ENCODE peak calls at places on chromosomes 5 and 9, in ten cellular contexts. One of them, this sample, is unnamed.

GRCh38 chr9:123927625-123928308 is 2.2 kb downstream of the DENND1A start:
- DNase-seq in left ventricle myocardium inferior: no peak
- DNase-seq in CD4-positive, CD25-positive, alpha-beta regulatory T cell: no peak
- DNase-seq in cardiac muscle cell: no peak
- DNase-seq in heart right ventricle: no peak
- DNase-seq in right atrium auricular region: no peak
- DNase-seq in heart left ventricle: no peak
- DNase-seq in kidney: no peak
- DNase-seq in adrenal gland: no peak
- DNase-seq in tibial nerve: no peak
- DNase-seq in this sample: no peak

GRCh38 chr5:84830265-84830664 is 445.6 kb upstream of the EDIL3 start:
- DNase-seq in heart left ventricle: peak
- DNase-seq in CD4-positive, CD25-positive, alpha-beta regulatory T cell: no peak
- DNase-seq in tibial nerve: no peak
- DNase-seq in heart right ventricle: no peak
- DNase-seq in left ventricle myocardium inferior: no peak
- DNase-seq in adrenal gland: no peak
- DNase-seq in right atrium auricular region: no peak
- DNase-seq in kidney: no peak
- DNase-seq in cardiac muscle cell: no peak
- DNase-seq in this sample: no peak

GRCh38 chr5:84017704-84018240 is 297.1 kb upstream of the HAPLN1 start:
- DNase-seq in heart right ventricle: no peak
- DNase-seq in heart left ventricle: no peak
- DNase-seq in tibial nerve: no peak
- DNase-seq in adrenal gland: no peak
- DNase-seq in CD4-positive, CD25-positive, alpha-beta regulatory T cell: no peak
- DNase-seq in right atrium auricular region: no peak
- DNase-seq in left ventricle myocardium inferior: no peak
- DNase-seq in kidney: no peak
- DNase-seq in cardiac muscle cell: no peak
- DNase-seq in this sample: no peak

GRCh38 chr5:158796812-158797497 is 302.8 kb downstream of the EBF1 start:
- DNase-seq in right atrium auricular region: no peak
- DNase-seq in tibial nerve: no peak
- DNase-seq in adrenal gland: peak
- DNase-seq in left ventricle myocardium inferior: no peak
- DNase-seq in CD4-positive, CD25-positive, alpha-beta regulatory T cell: no peak
- DNase-seq in heart right ventricle: no peak
- DNase-seq in cardiac muscle cell: no peak
- DNase-seq in kidney: no peak
- DNase-seq in heart left ventricle: no peak
- DNase-seq in this sample: no peak

GRCh38 chr5:67983251-67983941 is 232.2 kb upstream of the PIK3R1 start:
- DNase-seq in heart left ventricle: no peak
- DNase-seq in CD4-positive, CD25-positive, alpha-beta regulatory T cell: no peak
- DNase-seq in kidney: no peak
- DNase-seq in left ventricle myocardium inferior: no peak
- DNase-seq in right atrium auricular region: no peak
- DNase-seq in cardiac muscle cell: no peak
- DNase-seq in heart right ventricle: no peak
- DNase-seq in tibial nerve: no peak
- DNase-seq in adrenal gland: no peak
- DNase-seq in this sample: peak

GRCh38 chr9:114434878-114435311 is 47.1 kb upstream of the AKNA start:
- DNase-seq in cardiac muscle cell: peak
- DNase-seq in left ventricle myocardium inferior: no peak
- DNase-seq in heart right ventricle: no peak
- DNase-seq in kidney: no peak
- DNase-seq in right atrium auricular region: no peak
- DNase-seq in adrenal gland: peak
- DNase-seq in heart left ventricle: no peak
- DNase-seq in tibial nerve: no peak
- DNase-seq in CD4-positive, CD25-positive, alpha-beta regulatory T cell: no peak
- DNase-seq in this sample: peak

GRCh38 chr5:135185461-135186075 is 151.5 kb upstream of the PITX1 start:
- DNase-seq in tibial nerve: no peak
- DNase-seq in heart right ventricle: no peak
- DNase-seq in heart left ventricle: no peak
- DNase-seq in adrenal gland: no peak
- DNase-seq in right atrium auricular region: peak
- DNase-seq in CD4-positive, CD25-positive, alpha-beta regulatory T cell: no peak
- DNase-seq in cardiac muscle cell: no peak
- DNase-seq in left ventricle myocardium inferior: no peak
- DNase-seq in kidney: no peak
- DNase-seq in this sample: peak

GRCh38 chr5:172370648-172371248 is 83.6 kb downstream of the SH3PXD2B start:
- DNase-seq in heart left ventricle: no peak
- DNase-seq in cardiac muscle cell: no peak
- DNase-seq in CD4-positive, CD25-positive, alpha-beta regulatory T cell: no peak
- DNase-seq in kidney: no peak
- DNase-seq in tibial nerve: peak
- DNase-seq in right atrium auricular region: no peak
- DNase-seq in adrenal gland: no peak
- DNase-seq in heart right ventricle: no peak
- DNase-seq in left ventricle myocardium inferior: no peak
- DNase-seq in this sample: no peak

GRCh38 chr5:76762484-76762883 is 46.6 kb downstream of the F2R start:
- DNase-seq in CD4-positive, CD25-positive, alpha-beta regulatory T cell: no peak
- DNase-seq in left ventricle myocardium inferior: no peak
- DNase-seq in right atrium auricular region: peak
- DNase-seq in kidney: no peak
- DNase-seq in cardiac muscle cell: no peak
- DNase-seq in heart left ventricle: no peak
- DNase-seq in tibial nerve: no peak
- DNase-seq in heart right ventricle: no peak
- DNase-seq in adrenal gland: no peak
- DNase-seq in this sample: no peak

GRCh38 chr5:150309898-150310269 is 7.2 kb upstream of the ARSI start:
- DNase-seq in heart left ventricle: no peak
- DNase-seq in cardiac muscle cell: no peak
- DNase-seq in right atrium auricular region: no peak
- DNase-seq in tibial nerve: no peak
- DNase-seq in left ventricle myocardium inferior: no peak
- DNase-seq in kidney: no peak
- DNase-seq in heart right ventricle: no peak
- DNase-seq in CD4-positive, CD25-positive, alpha-beta regulatory T cell: no peak
- DNase-seq in adrenal gland: no peak
- DNase-seq in this sample: no peak

GRCh38 chr9:136626740-136627642 is 35.7 kb upstream of the EGFL7 start:
- DNase-seq in tibial nerve: no peak
- DNase-seq in heart right ventricle: no peak
- DNase-seq in cardiac muscle cell: peak
- DNase-seq in CD4-positive, CD25-positive, alpha-beta regulatory T cell: no peak
- DNase-seq in heart left ventricle: peak
- DNase-seq in adrenal gland: no peak
- DNase-seq in kidney: peak
- DNase-seq in left ventricle myocardium inferior: no peak
- DNase-seq in right atrium auricular region: no peak
- DNase-seq in this sample: no peak

GRCh38 chr5:33166522-33166921 is 274.2 kb upstream of the TARS1 start:
- DNase-seq in CD4-positive, CD25-positive, alpha-beta regulatory T cell: no peak
- DNase-seq in heart left ventricle: no peak
- DNase-seq in kidney: no peak
- DNase-seq in heart right ventricle: no peak
- DNase-seq in tibial nerve: no peak
- DNase-seq in left ventricle myocardium inferior: no peak
- DNase-seq in adrenal gland: no peak
- DNase-seq in right atrium auricular region: no peak
- DNase-seq in cardiac muscle cell: no peak
- DNase-seq in this sample: no peak

GRCh38 chr9:3510796-3511195 is 15.0 kb downstream of the RFX3 start:
- DNase-seq in adrenal gland: no peak
- DNase-seq in kidney: no peak
- DNase-seq in tibial nerve: no peak
- DNase-seq in CD4-positive, CD25-positive, alpha-beta regulatory T cell: no peak
- DNase-seq in right atrium auricular region: no peak
- DNase-seq in heart right ventricle: no peak
- DNase-seq in heart left ventricle: no peak
- DNase-seq in left ventricle myocardium inferior: no peak
- DNase-seq in cardiac muscle cell: no peak
- DNase-seq in this sample: no peak

DNA sequence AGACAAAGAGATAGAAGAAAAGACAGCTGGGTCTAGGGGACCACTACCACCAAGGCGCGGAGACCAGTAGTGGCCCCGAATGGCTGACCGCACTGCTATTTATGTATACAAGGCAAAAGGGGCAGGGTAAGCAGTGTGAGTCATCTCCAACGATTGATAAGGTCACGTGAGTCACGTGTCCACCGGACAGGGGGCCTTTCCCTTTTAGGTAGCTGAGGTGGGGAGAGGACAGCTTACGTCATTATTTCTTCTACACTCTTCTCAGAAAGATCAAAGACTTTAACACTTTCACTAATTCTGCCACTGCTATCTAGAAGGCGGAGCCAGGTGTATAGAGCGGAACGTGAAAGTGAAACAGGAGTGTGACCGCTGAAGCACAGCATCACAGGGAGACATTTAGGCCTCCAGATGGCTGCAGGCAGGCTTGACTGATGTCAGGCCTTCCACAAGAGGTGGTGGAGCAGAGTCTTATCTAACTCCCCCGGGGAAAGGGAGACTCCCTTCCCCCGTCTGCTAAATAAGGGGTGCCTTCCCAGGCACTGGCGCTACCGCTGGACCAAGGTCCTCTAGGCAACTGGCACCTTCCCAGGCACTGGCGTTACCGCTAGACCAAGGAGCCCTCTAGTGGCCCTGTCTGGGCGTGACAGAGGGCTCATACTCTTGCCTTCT is 6.1 kb upstream of the PRR16 start:
- DNase-seq in heart right ventricle: peak
- DNase-seq in adrenal gland: peak
- DNase-seq in CD4-positive, CD25-positive, alpha-beta regulatory T cell: no peak
- DNase-seq in left ventricle myocardium inferior: peak
- DNase-seq in tibial nerve: peak
- DNase-seq in heart left ventricle: peak
- DNase-seq in kidney: peak
- DNase-seq in cardiac muscle cell: peak
- DNase-seq in right atrium auricular region: peak
- DNase-seq in this sample: peak
- H3K27ac ChIP-seq in heart right ventricle: no peak
- H3K27ac ChIP-seq in adrenal gland: peak
- H3K27ac ChIP-seq in CD4-positive, CD25-positive, alpha-beta regulatory T cell: no peak
- H3K27ac ChIP-seq in left ventricle myocardium inferior: peak
- H3K27ac ChIP-seq in tibial nerve: no peak
- H3K27ac ChIP-seq in heart left ventricle: peak
- H3K27ac ChIP-seq in kidney: no peak
- H3K27ac ChIP-seq in cardiac muscle cell: no peak
- H3K27ac ChIP-seq in right atrium auricular region: peak
- H3K27ac ChIP-seq in this sample: peak

DNA sequence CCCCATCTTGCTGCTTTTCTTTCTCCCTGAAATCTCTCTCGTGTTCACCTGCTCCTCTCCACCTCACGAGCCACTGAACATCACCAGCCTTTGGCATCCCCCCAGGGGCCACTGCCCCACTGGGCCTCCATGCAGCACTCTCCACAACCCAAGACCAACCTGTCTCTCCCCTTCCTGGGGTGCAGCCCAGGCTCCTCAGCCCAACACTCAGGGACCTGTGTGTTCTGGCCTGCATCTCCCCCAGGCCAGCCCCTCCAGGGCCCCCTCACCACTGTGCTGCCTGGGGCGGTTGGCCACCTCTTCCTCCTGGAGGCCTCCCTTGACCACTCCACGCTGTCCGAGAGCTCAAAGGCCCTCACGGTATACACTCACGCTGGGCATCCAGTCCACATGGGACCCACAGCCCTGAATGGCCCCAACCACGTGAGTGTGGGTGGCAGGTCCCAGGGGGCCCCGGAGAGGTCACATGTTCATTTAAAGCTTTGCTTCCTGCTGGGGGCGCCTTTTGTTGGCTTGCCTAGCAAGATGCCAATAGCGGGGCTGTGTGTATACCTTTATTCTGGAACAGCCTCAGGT is 453 bp upstream of the DOK3 start:
- DNase-seq in heart left ventricle: no peak
- DNase-seq in adrenal gland: no peak
- DNase-seq in heart right ventricle: no peak
- DNase-seq in CD4-positive, CD25-positive, alpha-beta regulatory T cell: no peak
- DNase-seq in tibial nerve: no peak
- DNase-seq in cardiac muscle cell: no peak
- DNase-seq in right atrium auricular region: no peak
- DNase-seq in left ventricle myocardium inferior: no peak
- DNase-seq in kidney: no peak
- DNase-seq in this sample: no peak
- H3K4me3 ChIP-seq in heart left ventricle: peak
- H3K4me3 ChIP-seq in adrenal gland: no peak
- H3K4me3 ChIP-seq in heart right ventricle: no peak
- H3K4me3 ChIP-seq in CD4-positive, CD25-positive, alpha-beta regulatory T cell: no peak
- H3K4me3 ChIP-seq in tibial nerve: no peak
- H3K4me3 ChIP-seq in cardiac muscle cell: no peak
- H3K4me3 ChIP-seq in right atrium auricular region: no peak
- H3K4me3 ChIP-seq in left ventricle myocardium inferior: no peak
- H3K4me3 ChIP-seq in kidney: no peak
- H3K4me3 ChIP-seq in this sample: no peak

DNA sequence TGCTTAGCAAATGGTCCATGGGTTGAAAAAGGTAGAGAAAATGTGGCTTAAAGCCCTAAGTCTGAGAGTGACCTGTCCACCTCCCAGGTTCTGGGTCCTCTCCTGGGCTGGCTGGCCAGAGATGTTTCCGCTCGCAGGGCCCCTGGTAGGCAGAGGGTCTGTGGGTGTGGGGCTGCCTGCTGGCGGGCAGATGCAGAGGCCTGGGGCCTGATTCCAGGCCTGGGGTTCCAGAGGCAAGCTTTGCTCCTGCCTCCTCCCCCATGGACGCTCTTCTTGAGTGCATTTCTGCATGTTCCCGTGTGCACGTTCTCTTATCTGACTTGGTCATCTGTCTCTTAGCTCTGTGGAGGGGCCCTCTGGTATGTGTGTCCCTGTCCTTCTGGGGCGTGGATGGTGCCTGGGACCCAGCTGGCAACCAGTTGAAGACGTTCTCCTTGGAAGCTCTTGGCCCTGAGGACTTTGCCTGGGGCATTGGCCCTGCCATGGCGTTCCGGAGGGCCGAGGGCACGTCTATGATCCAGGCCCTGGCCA is 3.8 kb downstream of the MIGA2 start:
- DNase-seq in CD4-positive, CD25-positive, alpha-beta regulatory T cell: no peak
- DNase-seq in heart right ventricle: no peak
- DNase-seq in cardiac muscle cell: no peak
- DNase-seq in kidney: no peak
- DNase-seq in heart left ventricle: no peak
- DNase-seq in right atrium auricular region: no peak
- DNase-seq in adrenal gland: no peak
- DNase-seq in left ventricle myocardium inferior: no peak
- DNase-seq in tibial nerve: no peak
- DNase-seq in this sample: no peak
- H3K27ac ChIP-seq in CD4-positive, CD25-positive, alpha-beta regulatory T cell: no peak
- H3K27ac ChIP-seq in heart right ventricle: no peak
- H3K27ac ChIP-seq in cardiac muscle cell: no peak
- H3K27ac ChIP-seq in kidney: no peak
- H3K27ac ChIP-seq in heart left ventricle: no peak
- H3K27ac ChIP-seq in right atrium auricular region: no peak
- H3K27ac ChIP-seq in adrenal gland: no peak
- H3K27ac ChIP-seq in left ventricle myocardium inferior: no peak
- H3K27ac ChIP-seq in tibial nerve: no peak
- H3K27ac ChIP-seq in this sample: no peak

DNA sequence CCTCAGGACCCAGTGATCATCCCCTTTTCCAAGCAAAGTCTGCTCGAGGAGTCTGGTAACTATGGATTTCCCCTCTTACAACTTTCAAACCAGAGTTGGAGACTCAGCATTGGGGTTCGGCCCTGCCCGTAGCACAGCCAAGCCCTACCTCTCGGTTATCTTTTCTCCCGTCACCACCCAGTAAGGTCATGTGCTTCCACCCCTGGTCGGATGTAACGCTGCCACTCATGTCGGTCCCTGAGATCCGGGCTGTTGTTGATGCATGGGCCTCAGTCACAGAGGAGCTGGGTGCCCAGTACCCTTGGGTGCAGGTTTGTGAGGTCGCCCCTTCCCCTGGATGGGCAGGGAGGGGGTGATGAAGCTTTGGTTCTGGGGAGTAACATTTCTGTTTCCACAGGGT is 1.2 kb downstream of the GALT start:
- DNase-seq in kidney: no peak
- DNase-seq in cardiac muscle cell: no peak
- DNase-seq in heart left ventricle: no peak
- DNase-seq in heart right ventricle: no peak
- DNase-seq in CD4-positive, CD25-positive, alpha-beta regulatory T cell: no peak
- DNase-seq in left ventricle myocardium inferior: no peak
- DNase-seq in right atrium auricular region: no peak
- DNase-seq in tibial nerve: no peak
- DNase-seq in adrenal gland: peak
- DNase-seq in this sample: no peak
- H3K4me3 ChIP-seq in kidney: peak
- H3K4me3 ChIP-seq in cardiac muscle cell: peak
- H3K4me3 ChIP-seq in heart left ventricle: peak
- H3K4me3 ChIP-seq in heart right ventricle: peak
- H3K4me3 ChIP-seq in CD4-positive, CD25-positive, alpha-beta regulatory T cell: peak
- H3K4me3 ChIP-seq in left ventricle myocardium inferior: peak
- H3K4me3 ChIP-seq in right atrium auricular region: peak
- H3K4me3 ChIP-seq in tibial nerve: peak
- H3K4me3 ChIP-seq in adrenal gland: peak
- H3K4me3 ChIP-seq in this sample: peak